ENCODE peak calls at places on chromosome 19, in ten cellular contexts. T is tibial artery, N is cardiac muscle cell, S is SK-N-SH, V is esophagus squamous epithelium, H is thoracic aorta, L is H9, Z is psoas muscle, D is upper lobe of right lung, C is stomach. O is an unnamed sample.
A peak's percentile ranks its signal among the peaks of the same experiment; 100 is the strongest.

GRCh38 chr19:47109177-47109540 is 4.4 kb downstream of the ZC3H4 start:
- DNase-seq in D (no peak), Z (no peak), L (no peak), N (no peak), T (no peak), V (no peak), S (no peak), H (no peak), C (no peak), O (no peak)

GRCh38 chr19:2747349-2747748 is 7.5 kb upstream of the SLC39A3 start:
- DNase-seq in C (no peak), T (no peak), S (no peak), N (no peak), Z (no peak), H (no peak), D (no peak), L (no peak), V (no peak), O (no peak)

GRCh38 chr19:5035105-5035761 is 66.3 kb downstream of the KDM4B start:
- DNase-seq in D (no peak), C (no peak), V (no peak), L (no peak), Z (peak; percentile 23), T (no peak), S (no peak), H (no peak), N (no peak), O (no peak)

GRCh38 chr19:46478356-46478986 is 7.1 kb upstream of the PNMA8A start:
- DNase-seq in Z (no peak), C (no peak), N (peak; percentile 62), H (no peak), L (no peak), T (no peak), S (peak; percentile 66), V (no peak), D (no peak), O (no peak)

GRCh38 chr19:36489920-36490415 is 607 bp upstream of the ZNF566 start:
- DNase-seq in V (peak; percentile 36), L (peak; percentile 96), H (peak; percentile 49), T (peak; percentile 66), D (no peak), N (peak; percentile 97), C (peak; percentile 76), Z (no peak), S (peak; percentile 91), O (peak; percentile 86)

GRCh38 chr19:49017666-49018351 is 918 bp upstream of the LHB start:
- DNase-seq in S (peak; percentile 89), C (peak; percentile 53), Z (peak; percentile 62), V (no peak), N (peak; percentile 68), D (peak; percentile 80), T (peak; percentile 35), H (no peak), L (peak; percentile 75), O (no peak)

GRCh38 chr19:485583-486236 is 10.6 kb upstream of the MADCAM1 start:
- DNase-seq in D (peak; percentile 61), V (no peak), T (peak; percentile 67), L (no peak), N (peak; percentile 60), C (no peak), H (no peak), S (peak; percentile 12), Z (no peak), O (peak; percentile 70)

GRCh38 chr19:5975388-5975728 is 2.6 kb downstream of the RANBP3 start:
- DNase-seq in C (no peak), D (no peak), Z (no peak), S (no peak), H (no peak), N (no peak), L (no peak), V (no peak), T (no peak), O (no peak)

GRCh38 chr19:19204181-19204580 is 967 bp upstream of the NR2C2AP start:
- DNase-seq in N (no peak), S (no peak), L (peak; percentile 50), V (no peak), C (no peak), H (no peak), T (no peak), Z (no peak), D (no peak), O (no peak)

GRCh38 chr19:14519860-14520407 is 1.7 kb upstream of the DNAJB1 start:
- DNase-seq in T (no peak), L (no peak), C (peak; percentile 57), S (no peak), V (no peak), Z (no peak), N (peak; percentile 70), H (no peak), D (no peak), O (no peak)

GRCh38 chr19:33551676-33552075 is 30.1 kb upstream of the PEPD start:
- DNase-seq in T (no peak), C (no peak), S (no peak), N (no peak), V (no peak), H (no peak), Z (no peak), D (no peak), L (no peak), O (no peak)

GRCh38 chr19:408441-409005 is 424 bp downstream of the C2CD4C start:
- DNase-seq in S (peak; percentile 83), C (no peak), L (peak; percentile 33), T (no peak), H (no peak), V (no peak), D (peak; percentile 59), N (no peak), Z (no peak), O (no peak)

GRCh38 chr19:8655340-8655709 is 24.9 kb downstream of the NFILZ start:
- DNase-seq in V (no peak), S (peak; percentile 22), L (no peak), H (no peak), N (no peak), Z (no peak), D (peak; percentile 51), C (no peak), T (no peak), O (no peak)

GRCh38 chr19:35327642-35328041 is 1.3 kb upstream of the CD22 start:
- DNase-seq in C (no peak), D (no peak), S (no peak), T (no peak), N (no peak), H (no peak), V (no peak), L (peak; percentile 61), Z (no peak), O (no peak)
- TF ChIP-seq CTCF in C (no peak), D (no peak), S (peak; percentile 28), T (no peak), N (peak; percentile 30), H (no peak), V (no peak), L (peak; percentile 63), Z (no peak), O (no peak)

GRCh38 chr19:39202998-39203355 is 1.1 kb downstream of the SYCN start:
- DNase-seq in T (no peak), V (no peak), C (no peak), N (no peak), D (no peak), L (no peak), Z (no peak), H (no peak), S (no peak), O (no peak)

GRCh38 chr19:39203372-39204341 is at the start of gene SYCN:
- DNase-seq in H (no peak), Z (no peak), V (no peak), T (no peak), C (peak; percentile 49), L (peak; percentile 58), S (peak; percentile 49), N (no peak), D (peak; percentile 73), O (no peak)

GRCh38 chr19:39200066-39200817 is 3.5 kb downstream of the NCCRP1 start:
- DNase-seq in Z (no peak), C (no peak), N (no peak), L (no peak), T (no peak), D (no peak), H (no peak), V (no peak), S (no peak), O (no peak)

GRCh38 chr19:39199025-39199424 is 2.3 kb downstream of the NCCRP1 start:
- DNase-seq in T (no peak), H (no peak), D (peak; percentile 66), C (peak; percentile 34), V (no peak), S (peak; percentile 66), Z (no peak), L (peak; percentile 61), N (peak; percentile 81), O (no peak)

GRCh38 chr19:39200818-39201145 is 3.3 kb downstream of the SYCN start:
- DNase-seq in L (no peak), T (no peak), C (no peak), H (no peak), S (no peak), D (no peak), N (no peak), V (no peak), Z (no peak), O (no peak)
- H3K4me1 ChIP-seq in L (no peaks in the 10 kb centered on the region), T (peaks cover 5% of the 10 kb centered on the region), C (peaks cover 7% of the 10 kb centered on the region), H (peaks cover 4% of the 10 kb centered on the region), S (peaks cover 3% of the 10 kb centered on the region), D (peaks cover 7% of the 10 kb centered on the region), N (no peaks in the 10 kb centered on the region), V (peaks cover 38% of the 10 kb centered on the region), Z (no peaks in the 10 kb centered on the region), O (no peaks in the 10 kb centered on the region)

GRCh38 chr19:17052439-17052838 is 22.8 kb downstream of the HAUS8 start:
- DNase-seq in S (peak; percentile 62), H (no peak), Z (no peak), C (peak; percentile 32), D (no peak), N (peak; percentile 70), L (peak; percentile 58), V (no peak), T (peak; percentile 50), O (no peak)
- TF ChIP-seq CTCF in S (peak; percentile 66), H (peak; percentile 64), Z (peak; percentile 58), C (peak; percentile 51), D (peak; percentile 69), N (peak; percentile 66), L (peak; percentile 75), V (peak; percentile 41), T (peak; percentile 53), O (peak; percentile 51)

GRCh38 chr19:30602661-30603322 is 230.6 kb downstream of the ZNF536 start:
- DNase-seq in L (no peak), Z (no peak), H (no peak), N (no peak), T (no peak), V (no peak), S (no peak), D (no peak), C (no peak), O (peak; percentile 28)

GRCh38 chr19:30606114-30607050 is 234.2 kb downstream of the ZNF536 start:
- DNase-seq in C (no peak), Z (no peak), N (no peak), T (no peak), L (no peak), H (no peak), V (no peak), S (no peak), D (no peak), O (peak; percentile 38)

GRCh38 chr19:30608471-30608870 is 236.3 kb downstream of the ZNF536 start:
- DNase-seq in H (no peak), N (no peak), T (no peak), Z (no peak), L (no peak), D (no peak), S (no peak), V (no peak), C (no peak), O (no peak)

GRCh38 chr19:30605333-30605732 is 233.1 kb downstream of the ZNF536 start:
- DNase-seq in S (no peak), N (no peak), V (no peak), D (no peak), H (no peak), L (no peak), T (no peak), Z (no peak), C (no peak), O (peak; percentile 13)

GRCh38 chr19:30604657-30605056 is 232.5 kb downstream of the ZNF536 start:
- DNase-seq in T (no peak), S (no peak), C (no peak), N (no peak), V (no peak), Z (no peak), D (no peak), H (no peak), L (no peak), O (peak; percentile 7)
- H3K4me1 ChIP-seq in T (no peaks in the 10 kb centered on the region), S (peaks cover 7% of the 10 kb centered on the region), C (no peaks in the 10 kb centered on the region), N (no peaks in the 10 kb centered on the region), V (no peaks in the 10 kb centered on the region), Z (no peaks in the 10 kb centered on the region), D (no peaks in the 10 kb centered on the region), H (no peaks in the 10 kb centered on the region), L (no peaks in the 10 kb centered on the region), O (no peaks in the 10 kb centered on the region)